ENCODE peak calls at places on chromosomes 16 and 17, in nine cellular contexts. D is tibial artery; F is spleen; I is thoracic aorta; Z is Caco-2; O is heart left ventricle; U is effector memory CD4-positive, alpha-beta T cell; X is endothelial cell of umbilical vein; Y is mammary epithelial cell. N is an unnamed sample. For H3K4me1, the result is how much of the 10 kb centered on the place peaks cover.

GRCh38 chr16:49236216-49236615 is 45.4 kb downstream of the CBLN1 start:
- DNase-seq in D (no peak), F (no peak), I (no peak), Z (no peak), O (no peak), U (no peak), X (no peak), Y (no peak), N (no peak)

GRCh38 chr17:34066528-34066927 is 188.6 kb upstream of the CCL2 start:
- DNase-seq in D (no peak), F (no peak), I (no peak), Z (no peak), O (no peak), U (no peak), X (no peak), Y (no peak), N (no peak)

GRCh38 chr17:43754947-43755346 is 3.6 kb downstream of the SOST start:
- DNase-seq in D (no peak), F (no peak), I (no peak), Z (no peak), O (no peak), U (no peak), X (no peak), Y (no peak), N (no peak)

GRCh38 chr17:70091005-70091568 is 16.1 kb downstream of the KCNJ16 start:
- DNase-seq in D (no peak), F (no peak), I (no peak), Z (no peak), O (no peak), U (no peak), X (peak), Y (no peak), N (no peak)

GRCh38 chr16:12833939-12834338 is 30.3 kb upstream of the CPPED1 start:
- DNase-seq in D (no peak), F (no peak), I (no peak), Z (peak), O (no peak), U (no peak), X (no peak), Y (peak), N (peak)

GRCh38 chr17:82648761-82649474 is 674 bp upstream of the WDR45B start:
- DNase-seq in D (peak), F (peak), I (no peak), Z (peak), O (peak), U (peak), X (no peak), Y (no peak), N (peak)

GRCh38 chr17:13176436-13176835 is 158.6 kb upstream of the ELAC2 start:
- DNase-seq in D (no peak), F (no peak), I (no peak), Z (no peak), O (no peak), U (no peak), X (no peak), Y (no peak), N (no peak)

GRCh38 chr16:56625943-56626654 is 518 bp downstream of the MT1E start:
- DNase-seq in D (peak), F (no peak), I (peak), Z (no peak), O (peak), U (no peak), X (no peak), Y (no peak), N (peak)

GRCh38 chr17:42287305-42288077 is 807 bp upstream of the STAT5A start:
- DNase-seq in D (peak), F (peak), I (no peak), Z (no peak), O (no peak), U (no peak), X (peak), Y (no peak), N (no peak)

GRCh38 chr16:47045023-47045422 is 71.5 kb upstream of the DNAJA2 start:
- DNase-seq in D (no peak), F (no peak), I (no peak), Z (no peak), O (no peak), U (no peak), X (no peak), Y (no peak), N (no peak)

GRCh38 chr17:7839890-7840260 is 5.9 kb downstream of the KDM6B start:
- DNase-seq in D (no peak), F (no peak), I (no peak), Z (no peak), O (no peak), U (no peak), X (no peak), Y (no peak), N (peak)

GRCh38 chr17:79936661-79937434 is 97.6 kb upstream of the CBX4 start:
- DNase-seq in D (no peak), F (peak), I (no peak), Z (no peak), O (no peak), U (no peak), X (no peak), Y (no peak), N (no peak)

GRCh38 chr17:71441098-71441497 is 679.7 kb upstream of the SOX9 start:
- DNase-seq in D (no peak), F (no peak), I (no peak), Z (no peak), O (no peak), U (no peak), X (no peak), Y (peak), N (no peak)

GRCh38 chr17:50447870-50448573 is 20.7 kb downstream of the CHAD start:
- DNase-seq in D (no peak), F (no peak), I (no peak), Z (peak), O (no peak), U (no peak), X (no peak), Y (no peak), N (no peak)

GRCh38 chr16:30677931-30678585 is 19.8 kb downstream of the FBRS start:
- DNase-seq in D (no peak), F (no peak), I (no peak), Z (no peak), O (no peak), U (no peak), X (no peak), Y (no peak), N (no peak)

GRCh38 chr16:81214745-81215166 is 23.7 kb upstream of the BCO1 start:
- DNase-seq in D (no peak), F (no peak), I (no peak), Z (peak), O (no peak), U (no peak), X (peak), Y (no peak), N (no peak)

GRCh38 chr16:48014349-48015135 is 141.3 kb downstream of the ABCC12 start:
- DNase-seq in D (no peak), F (no peak), I (no peak), Z (no peak), O (no peak), U (no peak), X (no peak), Y (peak), N (no peak)

GRCh38 chr16:46747777-46748651 is at the start of gene MYLK3:
- DNase-seq in D (peak), F (peak), I (no peak), Z (peak), O (peak), U (no peak), X (no peak), Y (no peak), N (no peak)

GRCh38 chr16:75488322-75488721 is 6.9 kb downstream of the CHST6 start:
- DNase-seq in D (no peak), F (no peak), I (no peak), Z (no peak), O (no peak), U (no peak), X (no peak), Y (no peak), N (no peak)

GRCh38 chr16:2791174-2791573 is 3.8 kb upstream of the PRSS33 start:
- DNase-seq in D (no peak), F (peak), I (no peak), Z (no peak), O (no peak), U (no peak), X (no peak), Y (no peak), N (no peak)

GRCh38 chr17:14197582-14197981 is 39.1 kb downstream of the CDRT15 start:
- DNase-seq in D (no peak), F (no peak), I (no peak), Z (no peak), O (no peak), U (peak), X (no peak), Y (no peak), N (no peak)

GRCh38 chr16:57531635-57532220 is 4.6 kb downstream of the CCDC102A start:
- DNase-seq in D (peak), F (peak), I (no peak), Z (no peak), O (no peak), U (no peak), X (no peak), Y (no peak), N (no peak)

GRCh38 chr17:28735242-28735722 is 6.7 kb downstream of the NEK8 start:
- DNase-seq in D (no peak), F (no peak), I (no peak), Z (no peak), O (no peak), U (no peak), X (no peak), Y (peak), N (no peak)

GRCh38 chr16:4213721-4214120 is 28.2 kb downstream of the SRL start:
- DNase-seq in D (no peak), F (no peak), I (no peak), Z (no peak), O (no peak), U (no peak), X (no peak), Y (no peak), N (no peak)

GRCh38 chr17:238071-238963 is 56.9 kb upstream of the DOC2B start:
- DNase-seq in D (no peak), F (peak), I (no peak), Z (no peak), O (peak), U (no peak), X (no peak), Y (no peak), N (no peak)

GRCh38 chr17:31048780-31049179 is 46.0 kb upstream of the NF1 start:
- DNase-seq in D (no peak), F (no peak), I (no peak), Z (no peak), O (no peak), U (no peak), X (no peak), Y (peak), N (no peak)

GRCh38 chr17:52212851-52213250 is 54.3 kb upstream of the CA10 start:
- DNase-seq in D (no peak), F (no peak), I (no peak), Z (no peak), O (no peak), U (no peak), X (no peak), Y (no peak), N (no peak)

GRCh38 chr17:45425125-45425983 is 7.3 kb downstream of the ARHGAP27 start:
- DNase-seq in D (no peak), F (peak), I (no peak), Z (peak), O (peak), U (no peak), X (no peak), Y (peak), N (no peak)

GRCh38 chr17:8384801-8385335 is 1.9 kb upstream of the RPL26 start:
- DNase-seq in D (peak), F (no peak), I (no peak), Z (peak), O (no peak), U (no peak), X (peak), Y (peak), N (no peak)

GRCh38 chr16:9401173-9401572 is 309.7 kb downstream of the HAPSTR1 start:
- DNase-seq in D (no peak), F (no peak), I (no peak), Z (no peak), O (no peak), U (no peak), X (no peak), Y (no peak), N (no peak)

DNA sequence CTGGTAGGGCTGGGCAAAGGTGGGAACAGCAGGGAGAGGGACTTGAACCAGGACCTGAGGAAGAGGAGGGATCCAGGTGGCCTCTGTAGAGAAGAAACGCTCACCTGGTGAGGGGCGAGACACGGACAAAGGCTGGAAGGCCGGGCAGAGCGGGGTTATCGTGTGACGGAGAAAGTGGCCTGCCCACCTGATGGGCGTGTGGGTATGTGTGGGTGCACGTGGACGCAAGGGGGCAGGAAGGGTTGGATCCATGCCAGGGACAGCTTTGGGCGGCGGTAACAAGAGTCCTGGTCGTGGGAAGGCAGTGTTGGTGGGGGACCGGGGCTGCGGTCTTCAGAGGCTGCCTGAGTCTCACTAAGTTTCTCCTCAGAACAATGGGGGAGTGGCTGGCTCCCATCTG is 104.1 kb upstream of the GSE1 start:
- DNase-seq in D (no peak), F (no peak), I (no peak), Z (no peak), O (no peak), U (no peak), X (no peak), Y (no peak), N (no peak)
- H3K4me1 ChIP-seq in D (under half), F (under half), I (under half), Z (under half), O (under half), U (under half), X (under half), Y (under half), N (under half)

GRCh38 chr16:89445166-89445565 is 45.2 kb downstream of the ANKRD11 start:
- DNase-seq in D (no peak), F (peak), I (no peak), Z (no peak), O (no peak), U (no peak), X (no peak), Y (no peak), N (no peak)

GRCh38 chr16:89448656-89449055 is 41.7 kb downstream of the ANKRD11 start:
- DNase-seq in D (no peak), F (no peak), I (no peak), Z (no peak), O (peak), U (no peak), X (no peak), Y (no peak), N (no peak)

GRCh38 chr16:89444151-89444723 is 46.1 kb downstream of the ANKRD11 start:
- DNase-seq in D (no peak), F (peak), I (no peak), Z (no peak), O (no peak), U (no peak), X (no peak), Y (no peak), N (no peak)

GRCh38 chr16:89446975-89447293 is 43.4 kb downstream of the ANKRD11 start:
- DNase-seq in D (no peak), F (no peak), I (no peak), Z (no peak), O (no peak), U (no peak), X (no peak), Y (no peak), N (no peak)

DNA sequence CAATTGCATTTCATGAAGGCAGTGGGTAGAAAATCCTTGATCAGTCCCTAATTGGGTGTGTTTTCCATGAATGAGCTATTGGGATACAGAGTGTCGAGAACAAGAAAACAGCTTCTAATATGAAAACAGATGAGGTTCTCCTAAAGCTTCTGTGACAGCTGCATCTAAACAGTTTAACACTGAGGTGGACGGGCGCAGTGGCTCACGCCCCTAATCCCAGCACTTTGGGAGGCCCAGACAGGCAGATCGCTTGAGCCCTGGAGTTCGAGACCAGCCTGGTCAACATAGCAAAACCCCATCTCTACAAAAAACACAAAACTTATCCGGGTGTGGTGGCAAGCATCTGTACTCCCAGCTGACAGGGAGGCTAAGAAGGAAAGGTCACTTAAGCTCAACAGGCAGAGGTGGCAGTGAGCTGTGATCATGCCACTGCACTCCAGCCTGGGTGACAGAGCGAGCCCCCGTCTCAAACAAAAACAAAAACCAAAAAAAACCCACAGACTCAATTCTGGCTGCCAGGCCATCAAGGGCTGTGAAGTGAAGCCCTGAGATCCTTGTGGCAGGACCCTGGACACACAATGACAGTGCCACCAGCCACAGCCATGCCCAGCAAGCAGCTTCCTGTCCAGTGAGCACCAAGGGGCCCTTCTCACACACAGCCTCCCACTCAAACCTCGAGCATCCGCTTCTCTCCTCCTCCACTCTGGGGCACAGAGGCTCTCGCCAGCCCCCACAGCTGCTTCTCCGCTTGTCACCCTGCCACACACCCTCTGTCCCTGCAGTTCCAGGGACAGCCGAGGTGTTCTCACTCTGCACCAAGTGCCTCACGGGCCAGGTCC is 44.0 kb downstream of the ANKRD11 start:
- DNase-seq in D (no peak), F (no peak), I (no peak), Z (no peak), O (peak), U (no peak), X (no peak), Y (no peak), N (no peak)
- H3K4me1 ChIP-seq in D (half or more), F (half or more), I (half or more), Z (under half), O (half or more), U (half or more), X (under half), Y (half or more), N (under half)

GRCh38 chr17:75033346-75034235 is 13.2 kb downstream of the ATP5PD start:
- DNase-seq in D (peak), F (peak), I (peak), Z (peak), O (peak), U (peak), X (peak), Y (peak), N (peak)

GRCh38 chr17:75031972-75032895 is 14.5 kb downstream of the ATP5PD start:
- DNase-seq in D (peak), F (peak), I (peak), Z (peak), O (peak), U (peak), X (peak), Y (peak), N (peak)

GRCh38 chr17:75034236-75034908 is 12.4 kb downstream of the ATP5PD start:
- DNase-seq in D (peak), F (peak), I (peak), Z (peak), O (peak), U (peak), X (peak), Y (peak), N (peak)

GRCh38 chr17:75030161-75030560 is 16.6 kb downstream of the ATP5PD start:
- DNase-seq in D (peak), F (no peak), I (no peak), Z (no peak), O (no peak), U (no peak), X (no peak), Y (no peak), N (no peak)

GRCh38 chr17:75032896-75033294 is 13.9 kb downstream of the ATP5PD start:
- DNase-seq in D (peak), F (no peak), I (no peak), Z (no peak), O (peak), U (no peak), X (peak), Y (no peak), N (peak)
- H3K4me1 ChIP-seq in D (under half), F (under half), I (under half), Z (under half), O (under half), U (under half), X (under half), Y (under half), N (under half)

GRCh38 chr17:1398900-1399299 is 1.1 kb downstream of the YWHAE start:
- DNase-seq in D (no peak), F (no peak), I (no peak), Z (no peak), O (no peak), U (no peak), X (peak), Y (peak), N (no peak)
- H3K4me1 ChIP-seq in D (half or more), F (under half), I (half or more), Z (under half), O (half or more), U (under half), X (under half), Y (under half), N (under half)

GRCh38 chr17:17421346-17422216 is 55.2 kb upstream of the MED9 start:
- DNase-seq in D (peak), F (no peak), I (no peak), Z (no peak), O (no peak), U (no peak), X (no peak), Y (no peak), N (no peak)

GRCh38 chr17:17423656-17424055 is 53.1 kb upstream of the MED9 start:
- DNase-seq in D (peak), F (no peak), I (no peak), Z (no peak), O (no peak), U (no peak), X (no peak), Y (no peak), N (peak)

GRCh38 chr17:17422641-17423040 is 54.2 kb upstream of the MED9 start:
- DNase-seq in D (peak), F (no peak), I (no peak), Z (no peak), O (no peak), U (no peak), X (no peak), Y (no peak), N (no peak)

GRCh38 chr17:17420561-17421269 is 56.1 kb upstream of the MED9 start:
- DNase-seq in D (peak), F (no peak), I (no peak), Z (no peak), O (peak), U (no peak), X (no peak), Y (no peak), N (peak)

GRCh38 chr17:17422217-17422610 is 54.6 kb upstream of the MED9 start:
- DNase-seq in D (peak), F (no peak), I (no peak), Z (no peak), O (no peak), U (no peak), X (no peak), Y (no peak), N (no peak)
- H3K4me1 ChIP-seq in D (under half), F (under half), I (under half), Z (under half), O (under half), U (under half), X (under half), Y (under half), N (under half)